ENCODE peak calls at places on chromosome 12, in seven cellular contexts. I is HFFc6, L is glutamatergic neuron, Y is omental fat pad, F is psoas muscle, U is testis, P is HCT116. M is an unnamed sample.

GRCh38 chr12:68480526-68480925 is 130.2 kb upstream of the RAP1B start:
- DNase-seq in U (no peak), P (no peak), Y (no peak), L (no peak), F (no peak), I (no peak), M (no peak)

GRCh38 chr12:82691513-82691912 is 4.8 kb downstream of the TMTC2 start:
- DNase-seq in I (no peak), F (no peak), P (no peak), U (no peak), L (no peak), Y (no peak), M (no peak)

GRCh38 chr12:89350661-89351488 is 1.4 kb downstream of the DUSP6 start:
- DNase-seq in Y (no peak), U (no peak), F (peak; percentile 19), I (no peak), P (no peak), L (no peak), M (no peak)

GRCh38 chr12:78759387-78759786 is 105.2 kb upstream of the SYT1 start:
- DNase-seq in U (no peak), L (no peak), I (peak; percentile 21), P (no peak), F (no peak), Y (no peak), M (peak; percentile 28)

GRCh38 chr12:130162267-130162666 is at the start of gene FZD10:
- DNase-seq in U (peak; percentile 57), L (peak; percentile 62), Y (peak; percentile 34), I (no peak), F (peak; percentile 57), P (no peak), M (peak; percentile 23)

GRCh38 chr12:47717443-47718193 is 7.7 kb downstream of the ENDOU start:
- DNase-seq in P (no peak), F (peak; percentile 83), Y (peak; percentile 50), I (peak; percentile 82), L (peak; percentile 86), U (peak; percentile 88), M (peak; percentile 63)

GRCh38 chr12:2244013-2244861 is 191.4 kb downstream of the CACNA1C start:
- DNase-seq in L (no peak), U (no peak), Y (no peak), P (peak; percentile 2), I (peak; percentile 86), F (no peak), M (peak; percentile 5)

GRCh38 chr12:85448548-85449139 is 168.6 kb downstream of the ALX1 start:
- DNase-seq in F (no peak), U (no peak), L (no peak), Y (no peak), P (no peak), I (no peak), M (no peak)

GRCh38 chr12:92759634-92760268 is 57.0 kb downstream of the PLEKHG7 start:
- DNase-seq in Y (no peak), F (no peak), L (no peak), I (peak; percentile 95), U (no peak), P (peak; percentile 77), M (peak; percentile 97)

GRCh38 chr12:128459067-128459466 is 192.1 kb downstream of the TMEM132C start:
- DNase-seq in I (no peak), U (no peak), F (no peak), L (no peak), Y (no peak), P (no peak), M (no peak)

GRCh38 chr12:122944588-122944987 is 21.7 kb downstream of the ABCB9 start:
- DNase-seq in U (peak; percentile 91), F (no peak), P (peak; percentile 79), L (no peak), I (peak; percentile 5), Y (no peak), M (peak; percentile 46)

GRCh38 chr12:3119192-3119744 is 42.1 kb downstream of the TSPAN9 start:
- DNase-seq in I (no peak), Y (no peak), L (no peak), F (no peak), U (no peak), P (no peak), M (no peak)

GRCh38 chr12:103806807-103807206 is 34.2 kb downstream of the NT5DC3 start:
- DNase-seq in L (no peak), F (no peak), Y (no peak), U (no peak), P (no peak), I (no peak), M (no peak)

GRCh38 chr12:64633940-64634337 is 23.6 kb downstream of the RASSF3 start:
- DNase-seq in Y (no peak), F (peak; percentile 39), U (no peak), L (no peak), I (peak; percentile 67), P (no peak), M (peak; percentile 80)

DNA sequence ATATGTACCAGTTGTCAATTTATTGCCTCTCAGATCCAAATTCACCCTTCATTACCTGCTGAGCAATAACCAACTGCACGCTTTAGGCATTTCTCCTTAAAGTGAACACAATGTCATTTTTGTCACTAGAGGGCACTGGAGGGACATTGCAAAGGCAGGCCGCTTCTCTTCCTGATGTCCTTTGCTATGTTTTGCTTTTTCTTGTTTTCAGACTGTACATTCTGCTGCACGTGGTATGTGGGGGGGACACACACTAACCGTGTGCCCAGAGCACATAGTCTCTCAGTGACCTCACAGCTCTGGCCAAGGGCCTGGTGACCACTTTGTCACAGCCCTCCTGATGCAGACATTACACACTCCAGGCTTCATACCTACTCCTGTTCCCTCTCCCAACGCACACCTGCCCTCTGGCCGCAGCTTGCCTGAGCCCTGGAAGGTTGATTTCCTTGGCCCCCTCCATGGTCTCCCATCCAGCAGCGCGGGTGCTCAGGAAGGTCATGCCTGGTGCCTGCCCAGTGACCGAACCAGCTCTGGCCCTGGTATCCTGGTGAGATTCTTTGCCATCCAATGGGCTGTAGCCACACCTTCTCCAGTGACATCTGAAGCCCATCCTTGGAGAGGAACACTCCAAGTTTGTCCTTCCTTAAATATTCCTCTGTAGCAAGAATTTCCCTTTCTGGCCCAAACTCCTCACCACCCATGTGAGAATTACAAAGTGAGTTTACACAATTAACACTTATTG is 39.9 kb downstream of the MYO1H start:
- DNase-seq in I (peak; percentile 42), Y (no peak), F (no peak), L (no peak), P (peak; percentile 44), U (peak; percentile 20), M (peak; percentile 13)
- TF ChIP-seq CTCF in I (peak; percentile 77), Y (no peak), F (peak; percentile 46), L (peak; percentile 63), P (peak; percentile 67), U (no peak), M (peak; percentile 30)

GRCh38 chr12:95858451-95859343 is at the start of gene SNRPF:
- DNase-seq in I (peak; percentile 98), L (peak; percentile 93), P (peak; percentile 94), F (peak; percentile 92), Y (peak; percentile 86), U (peak; percentile 98), M (peak; percentile 95)
- TF ChIP-seq CTCF in I (peak; percentile 21), L (no peak), P (peak; percentile 4), F (no peak), Y (no peak), U (no peak), M (peak; percentile 29)

GRCh38 chr12:18242380-18243089 is 18.8 kb upstream of the PIK3C2G start:
- DNase-seq in I (no peak), F (no peak), U (no peak), P (no peak), Y (no peak), L (no peak), M (peak; percentile 16)

GRCh38 chr12:18250313-18250916 is 10.9 kb upstream of the PIK3C2G start:
- DNase-seq in U (no peak), L (no peak), I (peak; percentile 66), Y (no peak), F (no peak), P (peak; percentile 54), M (peak; percentile 67)

GRCh38 chr12:18243238-18243637 is 18.1 kb upstream of the PIK3C2G start:
- DNase-seq in Y (no peak), P (no peak), I (no peak), L (no peak), U (no peak), F (no peak), M (no peak)

DNA sequence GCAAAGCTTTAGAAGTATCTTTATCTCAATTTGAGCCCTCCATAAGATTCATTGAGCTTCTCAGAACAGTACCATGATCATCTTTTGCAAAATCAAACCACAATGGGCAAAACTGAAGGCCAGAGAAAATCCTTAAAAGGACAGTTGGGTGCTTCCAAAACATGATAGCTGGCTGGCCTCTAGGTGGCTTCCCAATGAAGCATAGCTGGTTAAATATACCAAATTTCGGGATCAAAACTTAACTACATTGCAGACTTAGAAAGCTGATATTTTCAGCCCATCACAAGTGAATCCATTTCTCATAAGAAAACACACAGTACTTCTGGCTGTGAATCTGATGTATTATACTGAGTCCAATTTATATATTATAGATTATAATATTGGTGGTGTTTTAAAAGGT is 15.3 kb upstream of the PIK3C2G start:
- DNase-seq in L (no peak), F (no peak), I (no peak), P (no peak), U (no peak), Y (no peak), M (no peak)
- TF ChIP-seq CTCF in L (no peak), F (no peak), I (peak; percentile 64), P (peak; percentile 38), U (no peak), Y (no peak), M (no peak)

GRCh38 chr12:76876696-76877229 is 2.1 kb downstream of the CSRP2 start:
- DNase-seq in U (no peak), P (no peak), F (no peak), L (no peak), I (no peak), Y (no peak), M (peak; percentile 85)

GRCh38 chr12:76880156-76881023 is 1.6 kb upstream of the CSRP2 start:
- DNase-seq in Y (no peak), L (no peak), U (no peak), P (no peak), I (no peak), F (no peak), M (peak; percentile 3)

GRCh38 chr12:76878899-76879709 is at the start of gene CSRP2:
- DNase-seq in U (peak; percentile 87), F (peak; percentile 87), P (peak; percentile 75), L (peak; percentile 89), Y (peak; percentile 73), I (peak; percentile 58), M (peak; percentile 72)

GRCh38 chr12:76879710-76880025 is 849 bp upstream of the CSRP2 start:
- DNase-seq in Y (no peak), U (no peak), L (peak; percentile 42), I (no peak), P (no peak), F (no peak), M (no peak)

DNA sequence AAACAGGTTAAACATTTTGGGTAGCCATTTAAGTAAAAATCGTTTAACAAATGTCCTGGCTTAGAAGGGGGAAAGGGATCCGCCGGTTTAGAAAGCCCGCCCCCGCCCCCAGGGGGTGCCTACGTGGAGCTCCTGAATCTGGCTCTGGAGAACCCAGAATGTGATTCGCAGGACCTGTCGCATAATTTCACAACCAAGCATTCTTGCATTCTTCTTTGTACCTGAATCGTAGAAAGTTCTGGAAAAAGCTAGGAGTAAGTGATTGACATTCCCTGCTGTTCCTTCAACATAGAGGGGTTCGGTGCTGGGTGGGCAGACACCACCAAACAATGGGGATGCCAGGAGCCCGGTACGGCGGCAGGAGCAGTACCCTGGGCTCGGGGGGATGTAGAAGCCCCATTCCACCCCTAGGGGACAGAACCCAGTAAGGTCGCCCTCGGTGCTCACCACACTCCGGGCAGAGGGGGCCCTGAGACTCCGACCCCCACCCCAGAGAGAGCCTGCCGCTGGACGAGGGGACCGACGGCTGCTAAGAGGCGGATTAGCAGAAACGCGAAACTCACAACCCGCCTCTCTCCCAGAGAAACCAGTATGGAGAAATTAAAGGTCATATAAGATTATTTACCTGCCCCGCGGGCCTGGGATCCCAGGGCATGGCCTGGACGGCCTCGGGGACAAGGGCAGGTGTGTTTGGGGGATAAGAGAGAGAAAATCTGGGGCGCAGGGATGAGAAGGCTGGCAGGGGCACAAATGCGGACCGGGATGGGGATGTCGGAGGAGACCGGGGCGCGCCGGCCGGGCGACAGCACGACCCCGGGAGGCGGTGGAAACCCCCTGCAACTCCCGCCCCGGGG is 547 bp downstream of the CSRP2 start:
- DNase-seq in L (peak; percentile 40), F (peak; percentile 19), I (no peak), Y (no peak), U (no peak), P (peak; percentile 15), M (peak; percentile 46)
- TF ChIP-seq CTCF in L (peak; percentile 34), F (no peak), I (peak; percentile 51), Y (no peak), U (no peak), P (peak; percentile 26), M (peak; percentile 22)